ENCODE peak calls at places on chromosome 4, in eight cellular contexts. K is aorta; O is substantia nigra; H is left cardiac atrium; R is stimulated activated CD4-positive, alpha-beta T cell treated with anti-CD3 and anti-CD28 coated beads, TNF-alpha, amount 100 ng/mL, for 24 hours; X is GM19239; M is AG09319; J is OCI-M1. P is an unnamed sample.
A peak's percentile ranks its signal among the peaks of the same experiment; 100 is the strongest.

GRCh38 chr4:105966046-105966445 is 70.8 kb downstream of the NPNT start:
- DNase-seq in K (no peak), O (no peak), H (no peak), R (no peak), X (no peak), M (peak; percentile 75), J (peak; percentile 7), P (peak; percentile 1)

GRCh38 chr4:79446145-79446544 is 38.1 kb upstream of the GK2 start:
- DNase-seq in K (no peak), O (no peak), H (no peak), R (no peak), X (no peak), M (no peak), J (no peak), P (no peak)

GRCh38 chr4:41213563-41214157 is 682 bp downstream of the APBB2 start:
- DNase-seq in K (peak; percentile 82), O (no peak), H (peak; percentile 35), R (peak; percentile 7), X (no peak), M (no peak), J (no peak), P (no peak)

GRCh38 chr4:165096776-165097175 is 15.9 kb downstream of the TMEM192 start:
- DNase-seq in K (no peak), O (no peak), H (no peak), R (no peak), X (no peak), M (no peak), J (peak; percentile 32), P (no peak)

GRCh38 chr4:16791460-16791859 is 107.0 kb downstream of the LDB2 start:
- DNase-seq in K (no peak), O (no peak), H (no peak), R (no peak), X (no peak), M (no peak), J (no peak), P (no peak)

GRCh38 chr4:89305712-89306437 is 1.7 kb downstream of the GPRIN3 start:
- DNase-seq in K (no peak), O (no peak), H (no peak), R (no peak), X (no peak), M (no peak), J (peak; percentile 35), P (no peak)

GRCh38 chr4:169030575-169030982 is 20.5 kb upstream of the CBR4 start:
- DNase-seq in K (no peak), O (no peak), H (no peak), R (no peak), X (no peak), M (no peak), J (no peak), P (no peak)

GRCh38 chr4:149426461-149426860 is 389.2 kb downstream of the IQCM start:
- DNase-seq in K (no peak), O (no peak), H (no peak), R (no peak), X (no peak), M (no peak), J (no peak), P (no peak)

GRCh38 chr4:78990938-78991810 is 51.9 kb upstream of the PAQR3 start:
- DNase-seq in K (no peak), O (no peak), H (no peak), R (no peak), X (no peak), M (no peak), J (no peak), P (no peak)

GRCh38 chr4:126028871-126029270 is 714.1 kb downstream of the FAT4 start:
- DNase-seq in K (no peak), O (no peak), H (no peak), R (no peak), X (no peak), M (no peak), J (no peak), P (peak; percentile 59)

P was measured in AG04450.